ENCODE peak calls at places on chromosome 18, in six cellular contexts. K is choroid plexus epithelial cell; U is WTC11; J is PC-3; A is endothelial cell; E is CD8-positive, alpha-beta T cell. S is an unnamed sample.

GRCh38 chr18:73563345-73563744 is 584.3 kb downstream of the FBXO15 start:
- DNase-seq in K (peak), U (no peak), J (peak), A (no peak), E (no peak), S (no peak)

GRCh38 chr18:7590800-7591560 is 23.9 kb downstream of the PTPRM start:
- DNase-seq in K (peak), U (no peak), J (peak), A (no peak), E (no peak), S (no peak)

GRCh38 chr18:49139726-49140125 is 189.0 kb upstream of the SMAD7 start:
- DNase-seq in K (no peak), U (no peak), J (no peak), A (no peak), E (no peak), S (no peak)

GRCh38 chr18:71707985-71708500 is 836.1 kb downstream of the CBLN2 start:
- DNase-seq in K (peak), U (no peak), J (no peak), A (no peak), E (no peak), S (no peak)

GRCh38 chr18:28729321-28729720 is 552.4 kb upstream of the CDH2 start:
- DNase-seq in K (peak), U (no peak), J (peak), A (no peak), E (no peak), S (no peak)

GRCh38 chr18:74493689-74494088 is 2.5 kb upstream of the CNDP2 start:
- DNase-seq in K (peak), U (peak), J (peak), A (peak), E (peak), S (peak)

GRCh38 chr18:2657788-2658458 is 2.4 kb downstream of the SMCHD1 start:
- DNase-seq in K (peak), U (no peak), J (peak), A (no peak), E (no peak), S (peak)

GRCh38 chr18:74460825-74461224 is 3.7 kb upstream of the DIPK1C start:
- DNase-seq in K (no peak), U (no peak), J (no peak), A (no peak), E (no peak), S (no peak)

GRCh38 chr18:57915848-57916596 is 112.9 kb upstream of the ATP8B1 start:
- DNase-seq in K (no peak), U (no peak), J (no peak), A (peak), E (no peak), S (no peak)

GRCh38 chr18:55879331-55879730 is 291.3 kb upstream of the TCF4 start:
- DNase-seq in K (no peak), U (no peak), J (no peak), A (no peak), E (no peak), S (no peak)

GRCh38 chr18:13300029-13300428 is 81.5 kb downstream of the LDLRAD4 start:
- DNase-seq in K (no peak), U (no peak), J (no peak), A (no peak), E (no peak), S (no peak)

GRCh38 chr18:48009116-48009825 is 78.8 kb upstream of the SMAD2 start:
- DNase-seq in K (no peak), U (peak), J (no peak), A (no peak), E (no peak), S (no peak)

GRCh38 chr18:46915800-46916550 is 1.3 kb downstream of the PIAS2 start:
- DNase-seq in K (no peak), U (no peak), J (no peak), A (no peak), E (no peak), S (no peak)

GRCh38 chr18:57366528-57367081 is 14.2 kb downstream of the ST8SIA3 start:
- DNase-seq in K (no peak), U (no peak), J (no peak), A (no peak), E (no peak), S (no peak)

GRCh38 chr18:35573531-35573930 is 8.0 kb upstream of the GALNT1 start:
- DNase-seq in K (no peak), U (no peak), J (no peak), A (no peak), E (no peak), S (no peak)

GRCh38 chr18:56235773-56236115 is 402.6 kb downstream of the TXNL1 start:
- DNase-seq in K (no peak), U (no peak), J (no peak), A (no peak), E (no peak), S (no peak)

GRCh38 chr18:48575301-48575657 is 36.4 kb downstream of the CTIF start:
- DNase-seq in K (no peak), U (no peak), J (no peak), A (no peak), E (no peak), S (no peak)

GRCh38 chr18:59813942-59814341 is 85.9 kb upstream of the PMAIP1 start:
- DNase-seq in K (peak), U (no peak), J (no peak), A (no peak), E (no peak), S (no peak)

GRCh38 chr18:46581648-46582047 is 75.4 kb downstream of the LOXHD1 start:
- DNase-seq in K (no peak), U (no peak), J (no peak), A (no peak), E (no peak), S (no peak)

GRCh38 chr18:4658804-4659203 is 203.7 kb upstream of the DLGAP1 start:
- DNase-seq in K (no peak), U (no peak), J (no peak), A (no peak), E (no peak), S (no peak)

GRCh38 chr18:62485684-62486083 is 37.1 kb upstream of the ZCCHC2 start:
- DNase-seq in K (peak), U (no peak), J (peak), A (no peak), E (no peak), S (no peak)

GRCh38 chr18:50424877-50425690 is 50.2 kb downstream of the SKA1 start:
- DNase-seq in K (peak), U (no peak), J (no peak), A (no peak), E (no peak), S (no peak)

GRCh38 chr18:72544092-72544886 is at the start of gene CBLN2:
- DNase-seq in K (peak), U (peak), J (peak), A (peak), E (no peak), S (peak)

GRCh38 chr18:56748698-56749268 is 97.6 kb downstream of the WDR7 start:
- DNase-seq in K (peak), U (no peak), J (peak), A (peak), E (no peak), S (peak)

GRCh38 chr18:7902399-7902839 is 335.3 kb downstream of the PTPRM start:
- DNase-seq in K (peak), U (no peak), J (no peak), A (no peak), E (no peak), S (no peak)

GRCh38 chr18:37322497-37323035 is 243.0 kb downstream of the CELF4 start:
- DNase-seq in K (peak), U (peak), J (peak), A (peak), E (no peak), S (peak)

GRCh38 chr18:8176554-8176953 is 432.7 kb upstream of the RAB12 start:
- DNase-seq in K (no peak), U (no peak), J (no peak), A (no peak), E (no peak), S (no peak)

GRCh38 chr18:7329036-7329435 is 98.1 kb downstream of the LRRC30 start:
- DNase-seq in K (peak), U (no peak), J (peak), A (no peak), E (no peak), S (no peak)

GRCh38 chr18:49585781-49586663 is 24.2 kb downstream of the LIPG start:
- DNase-seq in K (no peak), U (no peak), J (no peak), A (no peak), E (no peak), S (no peak)

GRCh38 chr18:31685097-31686082 is 1.0 kb upstream of the B4GALT6 start:
- DNase-seq in K (peak), U (peak), J (peak), A (peak), E (peak), S (peak)

GRCh38 chr18:67509711-67510110 is 6.8 kb downstream of the DSEL start:
- DNase-seq in K (peak), U (no peak), J (no peak), A (no peak), E (no peak), S (no peak)

GRCh38 chr18:74499633-74500032 is 3.5 kb downstream of the CNDP2 start:
- DNase-seq in K (peak), U (peak), J (peak), A (no peak), E (peak), S (peak)

GRCh38 chr18:34864836-34865497 is 154.9 kb downstream of the DTNA start:
- DNase-seq in K (no peak), U (no peak), J (no peak), A (no peak), E (no peak), S (no peak)

GRCh38 chr18:34458371-34458770 is 233.7 kb upstream of the NOL4 start:
- DNase-seq in K (no peak), U (no peak), J (no peak), A (no peak), E (no peak), S (no peak)

GRCh38 chr18:35835838-35836237 is 136.6 kb upstream of the RMP24 start:
- DNase-seq in K (no peak), U (no peak), J (no peak), A (no peak), E (no peak), S (peak)

GRCh38 chr18:58054041-58054733 is 10.2 kb downstream of the NEDD4L start:
- DNase-seq in K (peak), U (no peak), J (peak), A (no peak), E (no peak), S (no peak)

GRCh38 chr18:49161627-49162026 is 210.9 kb upstream of the SMAD7 start:
- DNase-seq in K (peak), U (no peak), J (no peak), A (no peak), E (no peak), S (peak)

GRCh38 chr18:34098109-34098508 is 126.6 kb downstream of the NOL4 start:
- DNase-seq in K (no peak), U (no peak), J (no peak), A (no peak), E (no peak), S (no peak)

GRCh38 chr18:76803814-76804213 is 18.5 kb upstream of the ZNF236 start:
- DNase-seq in K (peak), U (peak), J (peak), A (peak), E (peak), S (peak)
- TF ChIP-seq CTCF in K (peak), U (peak), J (peak), A (peak), E (peak), S (peak)

DNA sequence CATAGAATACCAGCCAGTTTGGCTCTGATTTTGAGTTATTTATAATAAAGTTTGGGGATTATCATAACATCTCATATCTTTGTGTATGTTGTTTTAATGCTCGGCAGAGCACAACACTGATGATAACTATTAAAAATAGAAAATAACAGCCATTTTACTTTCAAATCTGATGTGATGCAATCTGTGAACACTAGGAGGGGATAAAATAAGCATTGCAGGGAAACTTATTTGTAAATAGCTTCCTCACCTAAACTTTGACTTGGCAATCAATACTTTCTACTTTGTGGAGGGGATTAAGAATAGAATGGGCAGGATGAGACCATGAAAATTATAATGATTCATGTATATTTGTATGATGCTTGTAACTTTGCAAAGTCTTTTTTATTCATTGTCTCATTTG is 54.4 kb downstream of the USP14 start:
- DNase-seq in K (peak), U (no peak), J (no peak), A (no peak), E (no peak), S (no peak)
- TF ChIP-seq CTCF in K (peak), U (no peak), J (peak), A (no peak), E (no peak), S (no peak)

GRCh38 chr18:11567391-11567790 is 42.0 kb upstream of the SLC35G4 start:
- DNase-seq in K (no peak), U (no peak), J (no peak), A (no peak), E (no peak), S (no peak)

GRCh38 chr18:11574545-11574944 is 34.9 kb upstream of the SLC35G4 start:
- DNase-seq in K (no peak), U (no peak), J (no peak), A (no peak), E (no peak), S (no peak)

GRCh38 chr18:11570073-11570588 is 39.3 kb upstream of the SLC35G4 start:
- DNase-seq in K (no peak), U (peak), J (no peak), A (no peak), E (no peak), S (no peak)

GRCh38 chr18:11572201-11572600 is 37.2 kb upstream of the SLC35G4 start:
- DNase-seq in K (no peak), U (no peak), J (no peak), A (no peak), E (no peak), S (no peak)

DNA sequence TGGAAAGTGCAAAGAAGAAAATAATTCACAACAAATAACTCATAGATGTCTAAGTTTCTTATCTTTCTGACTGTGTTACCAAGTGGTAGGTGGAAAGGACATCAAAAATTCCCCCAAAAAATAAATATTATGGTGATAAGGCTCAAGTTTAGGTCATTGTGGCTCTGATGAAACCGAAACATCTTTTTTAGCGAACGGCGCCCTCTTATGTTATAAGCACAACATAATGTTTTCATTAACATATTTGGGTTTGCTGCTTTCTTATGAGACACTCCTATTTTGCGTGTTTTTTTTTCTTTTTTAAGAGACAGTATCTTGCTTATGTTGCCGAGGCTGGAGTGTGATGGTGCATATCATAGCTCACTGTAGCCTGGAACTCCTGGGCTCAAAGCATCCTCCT is 38.6 kb upstream of the SLC35G4 start:
- DNase-seq in K (peak), U (no peak), J (peak), A (no peak), E (no peak), S (no peak)
- TF ChIP-seq CTCF in K (peak), U (no peak), J (peak), A (peak), E (no peak), S (no peak)

DNA sequence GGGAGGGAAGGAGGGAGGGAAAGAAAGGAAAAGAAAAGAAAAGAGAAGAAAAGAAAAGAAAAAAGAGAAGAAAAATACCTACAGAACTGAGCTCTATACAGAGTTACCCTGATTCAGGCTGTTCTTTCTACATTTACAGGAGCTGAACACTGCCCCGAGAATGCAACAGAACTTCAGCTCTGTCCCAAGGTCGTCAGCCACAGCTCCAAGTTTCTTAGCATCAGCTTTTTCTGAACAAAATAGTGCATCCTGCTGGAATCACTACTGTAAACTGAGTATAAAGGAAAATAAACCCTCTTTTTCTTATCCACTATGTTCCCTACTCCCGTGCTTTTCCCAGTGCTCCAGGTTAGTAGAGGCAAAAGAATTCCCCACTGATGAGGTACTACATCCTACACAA is 4.7 kb upstream of the PPP4R1 start:
- DNase-seq in K (peak), U (no peak), J (no peak), A (no peak), E (no peak), S (no peak)
- TF ChIP-seq CTCF in K (no peak), U (no peak), J (no peak), A (no peak), E (no peak), S (no peak)

GRCh38 chr18:45399643-45400042 is 215.6 kb upstream of the SLC14A2 start:
- DNase-seq in K (no peak), U (no peak), J (no peak), A (no peak), E (no peak), S (no peak)
- TF ChIP-seq CTCF in K (no peak), U (no peak), J (no peak), A (no peak), E (no peak), S (no peak)

GRCh38 chr18:80154293-80154692 is 45.2 kb downstream of the ADNP2 start:
- DNase-seq in K (peak), U (peak), J (peak), A (peak), E (peak), S (no peak)
- TF ChIP-seq CTCF in K (peak), U (peak), J (peak), A (peak), E (peak), S (peak)

GRCh38 chr18:22169011-22169888 is at the start of gene GATA6:
- DNase-seq in K (peak), U (peak), J (peak), A (peak), E (peak), S (peak)
- TF ChIP-seq CTCF in K (peak), U (no peak), J (peak), A (no peak), E (peak), S (peak)

S was measured in GM13976.